ENCODE peak calls at places on chromosomes 12 and 14, in nine cellular contexts. F, W, X, C, Z, P, O, M and B are unnamed samples.

GRCh38 chr12:88681271-88681670 is 101.0 kb upstream of the KITLG start:
- DNase-seq in F (no peak), W (no peak), X (no peak), C (no peak), Z (no peak), P (no peak), O (no peak), M (no peak), B (no peak)

GRCh38 chr14:37824936-37825698 is 229.7 kb downstream of the TTC6 start:
- DNase-seq in F (peak; percentile 4), W (no peak), X (no peak), C (peak; percentile 2), Z (no peak), P (no peak), O (no peak), M (no peak), B (no peak)

GRCh38 chr14:76767681-76768055 is 6.4 kb downstream of the VASH1 start:
- DNase-seq in F (no peak), W (no peak), X (peak; percentile 7), C (no peak), Z (no peak), P (no peak), O (no peak), M (no peak), B (no peak)

GRCh38 chr14:50082784-50083466 is 33.4 kb downstream of the VCPKMT start:
- DNase-seq in F (no peak), W (no peak), X (peak; percentile 85), C (no peak), Z (no peak), P (no peak), O (no peak), M (no peak), B (no peak)

GRCh38 chr12:6960291-6961277 is 9.4 kb downstream of the PTPN6 start:
- DNase-seq in F (peak; percentile 51), W (no peak), X (no peak), C (peak; percentile 51), Z (no peak), P (no peak), O (peak; percentile 73), M (no peak), B (no peak)

GRCh38 chr12:131559517-131560516 is 151.1 kb upstream of the SFSWAP start:
- DNase-seq in F (peak; percentile 8), W (no peak), X (no peak), C (no peak), Z (no peak), P (no peak), O (no peak), M (no peak), B (no peak)

GRCh38 chr12:109510196-109510595 is 32.8 kb downstream of the UBE3B start:
- DNase-seq in F (no peak), W (no peak), X (no peak), C (no peak), Z (no peak), P (no peak), O (no peak), M (no peak), B (no peak)

GRCh38 chr12:89033062-89033461 is 319.2 kb downstream of the DUSP6 start:
- DNase-seq in F (no peak), W (no peak), X (no peak), C (no peak), Z (no peak), P (no peak), O (no peak), M (peak; percentile 63), B (no peak)

GRCh38 chr12:5438671-5439200 is 6.8 kb downstream of the NTF3 start:
- DNase-seq in F (peak; percentile 66), W (no peak), X (no peak), C (no peak), Z (no peak), P (no peak), O (no peak), M (no peak), B (no peak)

GRCh38 chr14:23984891-23985607 is 3.7 kb upstream of the DHRS4L2 start:
- DNase-seq in F (peak; percentile 93), W (no peak), X (no peak), C (peak; percentile 97), Z (no peak), P (no peak), O (no peak), M (peak; percentile 35), B (no peak)

GRCh38 chr12:6952121-6952859 is 1.1 kb downstream of the PTPN6 start:
- DNase-seq in F (no peak), W (no peak), X (no peak), C (no peak), Z (no peak), P (no peak), O (peak; percentile 55), M (no peak), B (no peak)

GRCh38 chr14:100712490-100712889 is 14.2 kb upstream of the DLK1 start:
- DNase-seq in F (no peak), W (peak; percentile 68), X (no peak), C (no peak), Z (no peak), P (no peak), O (no peak), M (no peak), B (peak; percentile 49)

GRCh38 chr14:33465952-33466700 is 484.7 kb downstream of the EGLN3 start:
- DNase-seq in F (peak; percentile 14), W (no peak), X (no peak), C (no peak), Z (no peak), P (no peak), O (peak; percentile 54), M (no peak), B (no peak)

GRCh38 chr12:2312156-2312555 is 259.4 kb downstream of the CACNA1C start:
- DNase-seq in F (no peak), W (no peak), X (no peak), C (no peak), Z (no peak), P (no peak), O (no peak), M (no peak), B (no peak)

GRCh38 chr12:2309647-2310046 is 256.9 kb downstream of the CACNA1C start:
- DNase-seq in F (no peak), W (no peak), X (no peak), C (no peak), Z (no peak), P (no peak), O (no peak), M (no peak), B (no peak)

GRCh38 chr12:2307550-2307949 is 254.8 kb downstream of the CACNA1C start:
- DNase-seq in F (no peak), W (no peak), X (no peak), C (no peak), Z (no peak), P (no peak), O (peak; percentile 74), M (no peak), B (no peak)

GRCh38 chr12:2314492-2314891 is 261.7 kb downstream of the CACNA1C start:
- DNase-seq in F (no peak), W (no peak), X (no peak), C (no peak), Z (no peak), P (no peak), O (no peak), M (no peak), B (no peak)

DNA sequence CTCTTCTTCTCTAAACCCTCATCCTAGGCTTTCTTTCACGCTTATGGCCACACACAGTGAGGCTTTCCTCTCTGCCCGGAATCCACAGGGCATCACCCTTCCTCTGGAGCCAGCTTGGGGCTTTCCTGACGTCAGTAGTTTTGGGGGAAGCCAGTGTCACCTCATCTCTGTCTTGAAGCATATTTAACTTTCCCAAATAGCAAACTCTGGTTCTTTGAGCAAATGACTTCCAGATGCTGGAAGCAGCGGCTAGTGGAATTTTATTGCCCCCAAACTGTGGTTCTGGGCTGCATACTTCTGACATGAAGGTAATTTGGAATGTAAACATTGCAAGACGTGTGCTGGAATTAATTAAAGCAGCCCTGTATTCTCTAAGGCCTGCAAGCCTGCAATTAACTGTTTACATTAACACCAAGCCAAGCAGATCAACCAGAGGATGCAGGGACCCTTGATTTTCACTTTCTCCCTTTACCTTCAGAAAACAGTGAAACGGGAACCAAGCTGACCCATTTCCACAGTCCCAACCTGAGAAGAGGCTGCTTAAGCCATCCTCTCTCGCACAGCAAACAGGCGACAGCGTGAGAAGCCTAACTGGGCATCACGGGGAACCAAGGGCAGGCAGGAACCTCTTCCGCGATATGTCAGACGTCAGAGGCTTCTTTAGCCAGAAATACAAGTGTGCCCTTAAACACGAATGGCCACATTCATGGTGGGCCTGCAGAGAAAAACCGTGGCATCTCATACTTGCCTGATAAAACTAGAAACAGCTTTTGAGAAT is 258.4 kb downstream of the CACNA1C start:
- DNase-seq in F (peak; percentile 86), W (no peak), X (no peak), C (peak; percentile 27), Z (no peak), P (no peak), O (no peak), M (no peak), B (no peak)
- H3K27ac ChIP-seq in F (peak overlapping the region; percentile 92), W (no peak overlapping the region), X (no peak overlapping the region), C (no peak overlapping the region), Z (no peak overlapping the region), P (no peak overlapping the region), O (no peak overlapping the region), M (no peak overlapping the region), B (no peak overlapping the region)

GRCh38 chr14:22549981-22550670 is 38.9 kb downstream of the DAD1 start:
- DNase-seq in F (no peak), W (no peak), X (peak; percentile 59), C (peak; percentile 43), Z (no peak), P (no peak), O (no peak), M (no peak), B (peak; percentile 89)
- H3K27ac ChIP-seq in F (no peak overlapping the region), W (no peak overlapping the region), X (peak overlapping the region; percentile 74), C (no peak overlapping the region), Z (no peak overlapping the region), P (no peak overlapping the region), O (no peak overlapping the region), M (no peak overlapping the region), B (peak overlapping the region; percentile 46)

GRCh38 chr14:64733899-64734298 is 29.7 kb downstream of the PLEKHG3 start:
- DNase-seq in F (no peak), W (no peak), X (no peak), C (no peak), Z (no peak), P (no peak), O (peak; percentile 17), M (no peak), B (no peak)
- H3K27ac ChIP-seq in F (no peak overlapping the region), W (no peak overlapping the region), X (no peak overlapping the region), C (no peak overlapping the region), Z (no peak overlapping the region), P (no peak overlapping the region), O (no peak overlapping the region), M (no peak overlapping the region), B (no peak overlapping the region)

DNA sequence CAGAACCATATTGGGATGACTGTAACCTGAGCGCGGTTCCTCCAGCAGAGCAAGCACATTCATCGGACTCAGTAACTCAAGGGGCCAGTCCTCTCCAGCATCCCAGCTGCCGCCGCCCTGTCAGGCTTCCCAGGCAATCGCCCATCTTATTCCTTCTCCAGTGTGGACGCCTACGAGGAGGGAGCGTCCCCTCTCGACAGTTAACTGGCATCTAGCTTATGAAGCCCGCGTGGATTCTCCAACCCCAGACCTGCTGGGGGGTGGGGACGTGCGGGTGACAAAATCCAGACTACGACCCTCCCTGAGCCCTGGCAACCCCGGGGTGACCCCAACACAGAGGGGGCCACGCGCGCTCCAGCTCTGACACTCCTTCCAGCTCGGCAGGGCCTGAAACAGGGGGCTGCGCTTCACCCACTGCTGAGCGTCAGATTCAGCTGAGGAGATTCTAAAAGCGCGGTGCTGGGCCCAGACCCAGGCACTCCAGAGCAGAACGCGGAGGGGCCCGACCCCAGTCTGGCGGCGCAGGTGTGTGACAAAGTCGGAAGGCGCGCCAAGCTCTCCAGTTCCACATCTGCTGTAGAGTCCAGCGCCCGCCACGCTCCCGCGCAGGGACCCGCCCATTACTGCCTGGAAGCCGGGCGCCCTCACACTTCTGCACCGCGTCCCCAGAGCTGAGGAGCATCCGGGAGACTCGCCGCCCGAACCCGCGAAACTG is 43.9 kb upstream of the ESR2 start:
- DNase-seq in F (peak; percentile 87), W (peak; percentile 64), X (peak; percentile 46), C (peak; percentile 62), Z (no peak), P (peak; percentile 53), O (peak; percentile 85), M (no peak), B (peak; percentile 82)
- H3K27ac ChIP-seq in F (peak overlapping the region; percentile 45), W (peak overlapping the region; percentile 94), X (peak overlapping the region; percentile 89), C (peak overlapping the region; percentile 88), Z (peak overlapping the region; percentile 71), P (peak overlapping the region; percentile 71), O (peak overlapping the region; percentile 25), M (peak overlapping the region; percentile 88), B (peak overlapping the region; percentile 71)